ENCODE peak calls at places on chromosomes 4 and X, in four cellular contexts. One of them, this sample, is unnamed.

GRCh38 chr4:95238554-95238953 is 310.2 kb downstream of the UNC5C start:
- DNase-seq in H1: no peak
- DNase-seq in GM12878: no peak
- DNase-seq in K562: no peak
- DNase-seq in this sample: no peak

GRCh38 chr4:112184438-112184837 is 39.2 kb downstream of the FAM241A start:
- DNase-seq in K562: no peak
- DNase-seq in GM12878: no peak
- DNase-seq in H1: no peak
- DNase-seq in this sample: no peak

GRCh38 chr4:181147421-181147951 is 1095.7 kb upstream of the TENM3 start:
- DNase-seq in K562: no peak
- DNase-seq in GM12878: no peak
- DNase-seq in H1: no peak
- DNase-seq in this sample: no peak

GRCh38 chrX:114959729-114960128 is 57.7 kb downstream of the IL13RA2 start:
- DNase-seq in GM12878: no peak
- DNase-seq in K562: no peak
- DNase-seq in H1: no peak
- DNase-seq in this sample: no peak

GRCh38 chr4:108314900-108315589 is 146.3 kb upstream of the LEF1 start:
- DNase-seq in K562: no peak
- DNase-seq in H1: no peak
- DNase-seq in GM12878: no peak
- DNase-seq in this sample: no peak

GRCh38 chr4:128859887-128860774 is 50.6 kb downstream of the JADE1 start:
- DNase-seq in H1: no peak
- DNase-seq in GM12878: no peak
- DNase-seq in K562: no peak
- DNase-seq in this sample: no peak

GRCh38 chrX:131821945-131822622 is 201.0 kb upstream of the STK26 start:
- DNase-seq in H1: no peak
- DNase-seq in GM12878: peak; percentile 85
- DNase-seq in K562: no peak
- DNase-seq in this sample: no peak

GRCh38 chrX:17082831-17083230 is 136.4 kb downstream of the REPS2 start:
- DNase-seq in K562: peak; percentile 10
- DNase-seq in GM12878: no peak
- DNase-seq in H1: no peak
- DNase-seq in this sample: peak; percentile 9

GRCh38 chr4:150482581-150482980 is 99.4 kb upstream of the MAB21L2 start:
- DNase-seq in GM12878: no peak
- DNase-seq in H1: no peak
- DNase-seq in K562: no peak
- DNase-seq in this sample: no peak

GRCh38 chr4:122819708-122820449 is 6.8 kb upstream of the FGF2 start:
- DNase-seq in GM12878: no peak
- DNase-seq in K562: no peak
- DNase-seq in H1: no peak
- DNase-seq in this sample: no peak

GRCh38 chrX:63458981-63459380 is 107.8 kb upstream of the SPIN4 start:
- DNase-seq in GM12878: no peak
- DNase-seq in K562: no peak
- DNase-seq in H1: no peak
- DNase-seq in this sample: no peak

GRCh38 chr4:749771-750666 is 44.4 kb downstream of the PCGF3 start:
- DNase-seq in GM12878: no peak
- DNase-seq in H1: no peak
- DNase-seq in K562: no peak
- DNase-seq in this sample: no peak

GRCh38 chrX:2785538-2785937 is 33.7 kb downstream of the XG start:
- DNase-seq in H1: no peak
- DNase-seq in GM12878: no peak
- DNase-seq in K562: no peak
- DNase-seq in this sample: no peak

GRCh38 chr4:152247271-152247975 is 288.5 kb downstream of the FBXW7 start:
- DNase-seq in H1: no peak
- DNase-seq in GM12878: no peak
- DNase-seq in K562: no peak
- DNase-seq in this sample: no peak

GRCh38 chr4:151418385-151418784 is 9.4 kb downstream of the FHIP1A start:
- DNase-seq in K562: no peak
- DNase-seq in H1: no peak
- DNase-seq in GM12878: no peak
- DNase-seq in this sample: peak; percentile 75

GRCh38 chr4:138308421-138308820 is 66.3 kb upstream of the SLC7A11 start:
- DNase-seq in K562: no peak
- DNase-seq in H1: no peak
- DNase-seq in GM12878: no peak
- DNase-seq in this sample: no peak

GRCh38 chrX:2696698-2697215 is 5.7 kb downstream of the CD99 start:
- DNase-seq in H1: no peak
- DNase-seq in GM12878: peak; percentile 92
- DNase-seq in K562: no peak
- DNase-seq in this sample: no peak

GRCh38 chrX:75547783-75548182 is 24.9 kb upstream of the ZDHHC15 start:
- DNase-seq in GM12878: no peak
- DNase-seq in K562: no peak
- DNase-seq in H1: no peak
- DNase-seq in this sample: no peak

GRCh38 chr4:53956454-53956853 is 108.0 kb downstream of the CHIC2 start:
- DNase-seq in H1: no peak
- DNase-seq in K562: no peak
- DNase-seq in GM12878: no peak
- DNase-seq in this sample: no peak

GRCh38 chr4:143254479-143255216 is 69.9 kb downstream of the USP38 start:
- DNase-seq in GM12878: no peak
- DNase-seq in H1: peak; percentile 1
- DNase-seq in K562: peak; percentile 19
- DNase-seq in this sample: no peak

GRCh38 chr4:161320377-161320776 is 843.4 kb downstream of the FSTL5 start:
- DNase-seq in H1: peak; percentile 9
- DNase-seq in K562: peak; percentile 1
- DNase-seq in GM12878: no peak
- DNase-seq in this sample: peak; percentile 48

GRCh38 chrX:35046646-35047231 is 104.1 kb downstream of the FAM47B start:
- DNase-seq in K562: no peak
- DNase-seq in H1: no peak
- DNase-seq in GM12878: no peak
- DNase-seq in this sample: no peak
- TF ChIP-seq BRCA1 in K562: no peak
- TF ChIP-seq BRCA1 in H1: no peak
- TF ChIP-seq BRCA1 in GM12878: no peak
- TF ChIP-seq BRCA1 in this sample: no peak

GRCh38 chr4:183834252-183834651 is 70.9 kb upstream of the STOX2 start:
- DNase-seq in K562: no peak
- DNase-seq in GM12878: no peak
- DNase-seq in H1: no peak
- DNase-seq in this sample: no peak
- TF ChIP-seq BRCA1 in K562: no peak
- TF ChIP-seq BRCA1 in GM12878: no peak
- TF ChIP-seq BRCA1 in H1: no peak
- TF ChIP-seq BRCA1 in this sample: no peak

GRCh38 chr4:76279462-76279861 is 27.1 kb upstream of the STBD1 start:
- DNase-seq in GM12878: no peak
- DNase-seq in H1: no peak
- DNase-seq in K562: no peak
- DNase-seq in this sample: no peak

GRCh38 chr4:76277667-76278066 is 26.1 kb downstream of the FAM47E start:
- DNase-seq in K562: no peak
- DNase-seq in H1: no peak
- DNase-seq in GM12878: no peak
- DNase-seq in this sample: no peak

GRCh38 chr4:76276813-76277212 is 25.3 kb downstream of the FAM47E start:
- DNase-seq in K562: no peak
- DNase-seq in GM12878: no peak
- DNase-seq in H1: no peak
- DNase-seq in this sample: no peak

GRCh38 chr4:76280488-76281441 is 25.8 kb upstream of the STBD1 start:
- DNase-seq in GM12878: no peak
- DNase-seq in H1: no peak
- DNase-seq in K562: no peak
- DNase-seq in this sample: no peak

DNA sequence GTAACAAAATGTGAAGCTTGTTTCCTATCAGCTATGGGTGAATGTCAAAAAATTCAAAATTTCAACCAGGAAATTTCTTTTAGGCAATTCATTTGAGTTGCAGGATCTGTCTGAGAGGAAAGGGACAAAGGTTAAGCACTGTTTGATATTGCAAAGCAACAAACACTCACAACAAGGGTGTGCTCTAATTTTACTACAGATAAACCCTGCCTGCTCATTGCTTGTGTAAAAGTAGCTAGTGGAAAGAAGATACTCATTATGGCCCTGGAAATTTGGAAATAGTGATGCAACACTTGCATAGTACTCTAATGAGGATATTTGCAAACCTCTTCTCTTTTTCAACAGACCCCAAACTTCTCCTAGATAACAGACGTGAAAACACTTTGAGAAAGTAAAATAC is 27.1 kb downstream of the FAM47E start:
- DNase-seq in H1: no peak
- DNase-seq in GM12878: no peak
- DNase-seq in K562: no peak
- DNase-seq in this sample: no peak
- TF ChIP-seq BRCA1 in H1: no peak
- TF ChIP-seq BRCA1 in GM12878: no peak
- TF ChIP-seq BRCA1 in K562: no peak
- TF ChIP-seq BRCA1 in this sample: no peak

GRCh38 chrX:69232945-69233344 is 67.7 kb upstream of the PJA1 start:
- DNase-seq in K562: no peak
- DNase-seq in H1: no peak
- DNase-seq in GM12878: no peak
- DNase-seq in this sample: no peak

GRCh38 chrX:69226459-69227158 is 61.4 kb upstream of the PJA1 start:
- DNase-seq in H1: no peak
- DNase-seq in K562: no peak
- DNase-seq in GM12878: no peak
- DNase-seq in this sample: no peak

GRCh38 chrX:69234624-69235023 is 69.4 kb upstream of the PJA1 start:
- DNase-seq in GM12878: no peak
- DNase-seq in H1: no peak
- DNase-seq in K562: no peak
- DNase-seq in this sample: no peak

GRCh38 chrX:69231903-69232302 is 66.7 kb upstream of the PJA1 start:
- DNase-seq in GM12878: no peak
- DNase-seq in K562: no peak
- DNase-seq in H1: no peak
- DNase-seq in this sample: no peak

GRCh38 chrX:69229436-69229835 is 64.2 kb upstream of the PJA1 start:
- DNase-seq in GM12878: no peak
- DNase-seq in K562: no peak
- DNase-seq in H1: no peak
- DNase-seq in this sample: no peak
- TF ChIP-seq BRCA1 in GM12878: no peak
- TF ChIP-seq BRCA1 in K562: no peak
- TF ChIP-seq BRCA1 in H1: no peak
- TF ChIP-seq BRCA1 in this sample: no peak

DNA sequence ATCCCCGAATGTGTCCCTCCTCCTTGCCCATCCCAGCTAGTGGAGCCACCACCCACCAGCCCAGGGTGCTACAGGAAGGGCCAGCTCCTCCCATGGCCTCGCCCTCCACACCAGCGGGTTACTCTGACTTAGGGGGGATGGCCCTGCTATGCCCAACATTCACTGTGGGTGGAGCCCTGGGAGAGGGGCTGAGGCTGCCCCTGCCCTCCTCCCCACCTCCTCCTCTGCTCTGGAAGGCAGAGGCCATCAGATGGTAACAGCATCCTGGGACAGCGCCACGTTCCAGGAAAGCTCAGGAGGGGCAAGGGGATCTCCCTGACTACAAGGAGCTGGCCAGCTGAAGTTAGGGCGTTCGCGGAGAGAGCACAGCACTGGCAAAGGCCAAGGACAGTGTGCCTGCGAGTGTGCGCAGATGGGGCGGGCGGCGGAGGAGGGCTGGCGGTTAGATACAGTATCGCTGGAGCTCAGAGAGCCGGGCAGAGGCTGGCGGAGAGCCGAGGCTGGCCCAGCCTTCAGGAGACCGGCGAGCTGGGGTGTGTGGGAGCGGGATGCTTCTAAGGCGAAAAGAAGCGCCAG is 1.5 kb downstream of the JAKMIP1 start:
- DNase-seq in K562: no peak
- DNase-seq in H1: peak; percentile 82
- DNase-seq in GM12878: no peak
- DNase-seq in this sample: no peak
- TF ChIP-seq BRCA1 in K562: no peak
- TF ChIP-seq BRCA1 in H1: no peak
- TF ChIP-seq BRCA1 in GM12878: no peak
- TF ChIP-seq BRCA1 in this sample: no peak

DNA sequence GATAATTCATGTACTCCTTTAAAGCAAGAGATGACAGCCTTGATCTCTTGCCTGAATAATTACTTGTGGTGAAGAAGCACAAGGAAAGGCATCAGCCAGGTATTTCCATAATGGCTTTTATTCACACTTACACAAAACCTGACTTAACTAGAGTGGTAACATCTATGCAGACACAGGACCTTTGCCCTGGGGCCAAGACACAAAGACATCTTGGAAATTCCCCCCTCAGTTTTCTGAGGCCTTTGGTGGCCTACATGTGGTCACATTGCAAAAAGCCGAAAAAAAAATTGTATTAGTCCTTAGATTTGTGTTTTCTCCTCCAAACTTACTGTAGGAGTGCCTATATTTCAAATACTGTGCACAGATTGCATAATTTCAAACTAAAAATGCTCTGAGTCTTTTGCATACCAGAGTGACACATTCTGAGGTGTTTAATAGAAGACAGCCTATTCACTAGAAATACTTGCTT is 172.4 kb downstream of the PDGFC start:
- DNase-seq in GM12878: no peak
- DNase-seq in H1: no peak
- DNase-seq in K562: no peak
- DNase-seq in this sample: no peak
- TF ChIP-seq BRCA1 in GM12878: no peak
- TF ChIP-seq BRCA1 in H1: no peak
- TF ChIP-seq BRCA1 in K562: no peak
- TF ChIP-seq BRCA1 in this sample: no peak